ENCODE peak calls at places on chromosomes 3 and 15, in four cellular contexts. V is NCI-H345; O is memory B cell; Y is activated naive CD8-positive, alpha-beta T cell treated with anti-CD3 and anti-CD28 coated beads, Interleukin-2, amount 10 ng/mL, durations not matched to agents 7 days and 5 days. H is an unnamed sample.

GRCh38 chr3:40924559-40925058 is 274.7 kb upstream of the CTNNB1 start:
- DNase-seq in O (no peak), V (peak), Y (no peak), H (no peak)

GRCh38 chr15:38696120-38696727 is 131.6 kb upstream of the RASGRP1 start:
- DNase-seq in Y (peak), O (no peak), V (no peak), H (no peak)

GRCh38 chr15:57611938-57612337 is 20.2 kb downstream of the MYZAP start:
- DNase-seq in O (no peak), V (no peak), Y (no peak), H (no peak)

GRCh38 chr3:167095976-167096375 is 284.1 kb downstream of the ZBBX start:
- DNase-seq in O (no peak), Y (no peak), V (no peak), H (no peak)

GRCh38 chr3:55615039-55615693 is 128.1 kb upstream of the WNT5A start:
- DNase-seq in Y (no peak), O (no peak), V (no peak), H (no peak)

GRCh38 chr15:56468271-56468912 is 3.5 kb upstream of the MNS1 start:
- DNase-seq in O (no peak), Y (no peak), V (no peak), H (no peak)

GRCh38 chr3:142613491-142613890 is 17.3 kb downstream of the PLS1 start:
- DNase-seq in Y (no peak), V (no peak), O (no peak), H (no peak)

GRCh38 chr3:186083746-186084145 is 25.1 kb downstream of the ETV5 start:
- DNase-seq in Y (no peak), V (no peak), O (no peak), H (no peak)

GRCh38 chr3:50245831-50246516 is 10.0 kb downstream of the GNAI2 start:
- DNase-seq in Y (peak), V (peak), O (peak), H (peak)

GRCh38 chr3:146065573-146066006 is 95.4 kb downstream of the PLOD2 start:
- DNase-seq in V (peak), Y (no peak), O (no peak), H (no peak)

GRCh38 chr3:115999598-115999997 is 376.3 kb downstream of the GAP43 start:
- DNase-seq in O (no peak), Y (no peak), V (no peak), H (no peak)

GRCh38 chr3:64533565-64534317 is 154.1 kb downstream of the ADAMTS9 start:
- DNase-seq in O (peak), Y (peak), V (peak), H (peak)

GRCh38 chr3:194485876-194486539 is 794 bp downstream of the ATP13A3 start:
- DNase-seq in Y (peak), V (no peak), O (peak), H (peak)

GRCh38 chr15:42621386-42621785 is 46.0 kb downstream of the STARD9 start:
- DNase-seq in O (no peak), Y (no peak), V (no peak), H (no peak)

GRCh38 chr15:71889385-71889784 is 79.0 kb downstream of the NR2E3 start:
- DNase-seq in V (no peak), O (no peak), Y (no peak), H (no peak)

GRCh38 chr3:150303776-150304175 is 104.3 kb upstream of the TSC22D2 start:
- DNase-seq in Y (no peak), O (no peak), V (no peak), H (no peak)

GRCh38 chr3:127113571-127113891 is 79.4 kb upstream of the PRR23E start:
- DNase-seq in Y (no peak), V (no peak), O (no peak), H (no peak)

GRCh38 chr3:182240474-182240873 is 528.7 kb downstream of the SOX2 start:
- DNase-seq in Y (no peak), V (no peak), O (no peak), H (no peak)

GRCh38 chr3:71930056-71930991 is 145.4 kb upstream of the PROK2 start:
- DNase-seq in Y (no peak), V (no peak), O (no peak), H (peak)

GRCh38 chr15:29278436-29279099 is 8.9 kb upstream of the NSMCE3 start:
- DNase-seq in V (no peak), Y (no peak), O (no peak), H (no peak)

GRCh38 chr3:109050591-109051167 is 67.3 kb downstream of the MORC1 start:
- DNase-seq in V (no peak), Y (no peak), O (no peak), H (no peak)

GRCh38 chr3:52678265-52678927 is 7.3 kb downstream of the PBRM1 start:
- DNase-seq in O (no peak), Y (no peak), V (no peak), H (no peak)

GRCh38 chr3:45252833-45253232 is 26.7 kb upstream of the TMEM158 start:
- DNase-seq in V (no peak), Y (no peak), O (no peak), H (no peak)

GRCh38 chr15:95622843-95623242 is 707.7 kb upstream of the NR2F2 start:
- DNase-seq in V (no peak), Y (no peak), O (no peak), H (no peak)

GRCh38 chr3:126245811-126246727 is 65.7 kb upstream of the ALDH1L1 start:
- DNase-seq in O (no peak), V (peak), Y (no peak), H (no peak)

GRCh38 chr15:94576889-94577533 is 345.6 kb downstream of the MCTP2 start:
- DNase-seq in O (no peak), V (peak), Y (no peak), H (no peak)

GRCh38 chr3:22886394-22886793 is 316.7 kb upstream of the UBE2E2 start:
- DNase-seq in Y (no peak), V (peak), O (no peak), H (no peak)

GRCh38 chr3:107307205-107307604 is 70.0 kb upstream of the CCDC54 start:
- DNase-seq in Y (no peak), O (no peak), V (no peak), H (no peak)

GRCh38 chr15:38972831-38973230 is 408.2 kb upstream of the RASGRP1 start:
- DNase-seq in Y (no peak), V (no peak), O (no peak), H (no peak)

GRCh38 chr15:94370197-94370987 is 139.0 kb downstream of the MCTP2 start:
- DNase-seq in Y (no peak), O (no peak), V (peak), H (no peak)

GRCh38 chr3:131107637-131108433 is 81.2 kb downstream of the NEK11 start:
- DNase-seq in O (no peak), Y (no peak), V (no peak), H (no peak)

GRCh38 chr3:176789281-176789705 is 408.0 kb downstream of the TBL1XR1 start:
- DNase-seq in V (no peak), Y (no peak), O (no peak), H (no peak)

GRCh38 chr3:94226058-94226457 is 163.2 kb downstream of the NSUN3 start:
- DNase-seq in V (no peak), O (no peak), Y (no peak), H (no peak)

GRCh38 chr3:11288786-11289637 is 16.8 kb downstream of the ATG7 start:
- DNase-seq in Y (no peak), V (no peak), O (no peak), H (no peak)

GRCh38 chr3:30913176-30913575 is 18.7 kb upstream of the GADL1 start:
- DNase-seq in Y (no peak), O (no peak), V (no peak), H (no peak)

GRCh38 chr3:192902481-192903023 is 15.1 kb downstream of the MB21D2 start:
- DNase-seq in O (no peak), V (no peak), Y (no peak), H (no peak)

GRCh38 chr3:112390783-112391641 is 58.1 kb downstream of the CD200 start:
- DNase-seq in O (no peak), V (no peak), Y (no peak), H (no peak)